ENCODE peak calls at places on chromosome 1, in nine cellular contexts. V is AG08396; U is activated T-cell treated with anti-CD3 and anti-CD28 coated beads, Interleukin-2, amount 50 U/mL, for 1 hour; J is NCI-H2171; A is NCI-H1092 treated with DMSO at 0.1 percent for 48 hours; H is CD4-positive, alpha-beta T cell; O is A673; E is GM20000; D is T-cell. P is an unnamed sample.

GRCh38 chr1:78760858-78761257 is 111.2 kb downstream of the IFI44 start:
- DNase-seq in V (no peak), J (no peak), D (no peak), A (no peak), U (no peak), E (no peak), H (no peak), O (peak), P (no peak)

GRCh38 chr1:180956028-180956640 is 43.4 kb downstream of the KIAA1614 start:
- DNase-seq in D (no peak), H (no peak), V (no peak), A (peak), U (no peak), J (no peak), E (no peak), O (no peak), P (no peak)

GRCh38 chr1:9291914-9292360 is 757 bp upstream of the SPSB1 start:
- DNase-seq in E (no peak), D (no peak), J (no peak), U (no peak), H (no peak), O (peak), A (no peak), V (no peak), P (no peak)

GRCh38 chr1:64745181-64745985 is 508 bp downstream of the RAVER2 start:
- DNase-seq in E (peak), V (peak), J (peak), O (peak), H (peak), U (peak), A (no peak), D (no peak), P (peak)

GRCh38 chr1:222266223-222267215 is 281.4 kb downstream of the HHIPL2 start:
- DNase-seq in H (no peak), U (no peak), D (no peak), A (no peak), J (no peak), O (no peak), E (no peak), V (no peak), P (no peak)

GRCh38 chr1:54619749-54620148 is 3.6 kb downstream of the FAM151A start:
- DNase-seq in O (no peak), U (no peak), V (no peak), H (no peak), E (no peak), D (no peak), J (no peak), A (no peak), P (no peak)

GRCh38 chr1:2399890-2400575 is 8.4 kb downstream of the RER1 start:
- DNase-seq in J (no peak), A (no peak), D (no peak), O (no peak), E (no peak), V (no peak), U (no peak), H (no peak), P (no peak)

GRCh38 chr1:175373786-175374623 is 181.4 kb upstream of the KIAA0040 start:
- DNase-seq in D (no peak), V (peak), U (no peak), A (peak), E (peak), O (peak), H (no peak), J (no peak), P (no peak)

GRCh38 chr1:35555601-35556477 is 1.4 kb downstream of the KIAA0319L start:
- DNase-seq in H (no peak), D (no peak), U (no peak), J (no peak), V (peak), O (no peak), A (peak), E (no peak), P (no peak)

GRCh38 chr1:236394016-236394481 is at the start of gene EDARADD:
- DNase-seq in D (no peak), O (no peak), U (no peak), E (peak), H (no peak), J (no peak), V (no peak), A (no peak), P (no peak)

GRCh38 chr1:35475356-35475755 is 81.8 kb downstream of the KIAA0319L start:
- DNase-seq in J (no peak), O (no peak), A (no peak), V (no peak), D (no peak), E (no peak), U (no peak), H (no peak), P (no peak)

GRCh38 chr1:147648933-147649332 is 21.4 kb downstream of the ACP6 start:
- DNase-seq in E (no peak), H (no peak), D (no peak), J (no peak), U (no peak), O (no peak), V (no peak), A (no peak), P (no peak)

GRCh38 chr1:14531519-14531918 is 67.0 kb upstream of the KAZN start:
- DNase-seq in D (no peak), A (no peak), J (no peak), V (no peak), H (no peak), O (no peak), E (no peak), U (no peak), P (no peak)

GRCh38 chr1:87673748-87674147 is 345.1 kb downstream of the LMO4 start:
- DNase-seq in U (no peak), E (no peak), D (no peak), J (no peak), H (no peak), A (no peak), V (no peak), O (peak), P (no peak)

GRCh38 chr1:21795075-21795474 is 12.1 kb upstream of the USP48 start:
- DNase-seq in J (no peak), H (no peak), D (no peak), U (no peak), A (no peak), E (no peak), V (no peak), O (no peak), P (no peak)

GRCh38 chr1:114002492-114003290 is 23.4 kb downstream of the OLFML3 start:
- DNase-seq in A (no peak), U (no peak), O (no peak), H (no peak), D (no peak), J (no peak), V (peak), E (no peak), P (no peak)

GRCh38 chr1:25707280-25708016 is 90.9 kb downstream of the MAN1C1 start:
- DNase-seq in V (no peak), A (no peak), U (no peak), D (no peak), J (no peak), E (no peak), O (no peak), H (no peak), P (no peak)

GRCh38 chr1:88683848-88684481 is at the start of gene PKN2:
- DNase-seq in U (peak), O (peak), E (peak), A (peak), D (peak), J (peak), V (peak), H (peak), P (peak)

GRCh38 chr1:119956306-119956705 is 60.0 kb upstream of the ADAM30 start:
- DNase-seq in V (no peak), O (no peak), D (no peak), U (no peak), J (no peak), H (no peak), E (no peak), A (no peak), P (no peak)

GRCh38 chr1:15014521-15014920 is 139.0 kb upstream of the TMEM51 start:
- DNase-seq in J (peak), A (no peak), U (no peak), V (no peak), D (no peak), O (no peak), H (no peak), E (no peak), P (no peak)

GRCh38 chr1:87760100-87760499 is 431.4 kb downstream of the LMO4 start:
- DNase-seq in O (no peak), E (no peak), D (no peak), V (no peak), U (no peak), H (no peak), J (no peak), A (no peak), P (no peak)

GRCh38 chr1:205582046-205582445 is 49.8 kb downstream of the ELK4 start:
- DNase-seq in E (no peak), A (no peak), D (no peak), U (no peak), J (no peak), O (no peak), H (no peak), V (no peak), P (no peak)

GRCh38 chr1:246801241-246802020 is 77.2 kb downstream of the SCCPDH start:
- DNase-seq in V (no peak), A (no peak), J (no peak), O (no peak), E (no peak), H (no peak), D (no peak), U (no peak), P (no peak)

GRCh38 chr1:2547210-2548067 is 8.7 kb upstream of the TNFRSF14 start:
- DNase-seq in O (peak), J (no peak), E (peak), A (no peak), V (no peak), H (peak), D (no peak), U (no peak), P (peak)

GRCh38 chr1:15296602-15297321 is 49.7 kb downstream of the FHAD1 start:
- DNase-seq in E (peak), H (no peak), V (no peak), U (no peak), J (no peak), O (no peak), D (no peak), A (no peak), P (peak)

GRCh38 chr1:161200992-161201827 is 957 bp upstream of the NDUFS2 start:
- DNase-seq in A (no peak), U (no peak), V (no peak), E (no peak), H (no peak), J (no peak), O (no peak), D (no peak), P (no peak)

GRCh38 chr1:94296018-94296417 is 58.6 kb upstream of the ARHGAP29 start:
- DNase-seq in E (no peak), V (no peak), U (no peak), O (no peak), D (no peak), A (no peak), H (no peak), J (no peak), P (no peak)

GRCh38 chr1:202143011-202143767 is 1.3 kb downstream of the ARL8A start:
- DNase-seq in V (peak), O (no peak), D (no peak), J (no peak), A (no peak), H (no peak), E (peak), U (peak), P (no peak)

P was measured in GM12891.